ENCODE peak calls at places on chromosome 20, in seven cellular contexts. M is A549, J is IMR-90, Z is SK-N-SH, U is H1, A is GM12878, L is K562. K is an unnamed sample.

GRCh38 chr20:35012227-35013069 is 56.8 kb downstream of the MYH7B start:
- DNase-seq in J (no peak), A (no peak), L (no peak), Z (no peak), U (no peak), M (no peak), K (no peak)

GRCh38 chr20:48375804-48376203 is 452.0 kb downstream of the PREX1 start:
- DNase-seq in M (no peak), A (no peak), J (no peak), Z (no peak), L (no peak), U (no peak), K (peak; percentile 49)

GRCh38 chr20:8778387-8778786 is 290.5 kb upstream of the PLCB4 start:
- DNase-seq in L (no peak), U (no peak), A (no peak), M (no peak), J (no peak), Z (no peak), K (no peak)

GRCh38 chr20:13638162-13638495 is 603 bp downstream of the TASP1 start:
- DNase-seq in J (peak; percentile 16), A (no peak), M (peak; percentile 33), Z (no peak), U (no peak), L (peak; percentile 34), K (peak; percentile 44)

GRCh38 chr20:3505148-3505547 is 34.3 kb downstream of the ATRN start:
- DNase-seq in U (no peak), J (no peak), A (no peak), Z (no peak), L (no peak), M (no peak), K (no peak)

GRCh38 chr20:64280460-64280843 is 24.9 kb downstream of the PCMTD2 start:
- DNase-seq in Z (no peak), M (no peak), L (no peak), A (no peak), J (no peak), U (no peak), K (no peak)

GRCh38 chr20:46308258-46309157 is at the start of gene CDH22:
- DNase-seq in U (no peak), M (peak; percentile 80), Z (peak; percentile 91), L (peak; percentile 52), A (no peak), J (peak; percentile 20), K (peak; percentile 48)

GRCh38 chr20:56974499-56975250 is 291.8 kb downstream of the BMP7 start:
- DNase-seq in L (peak; percentile 57), M (peak; percentile 64), U (peak; percentile 38), A (no peak), Z (no peak), J (peak; percentile 37), K (peak; percentile 48)

GRCh38 chr20:61127311-61128044 is 124.6 kb upstream of the CDH4 start:
- DNase-seq in L (no peak), A (no peak), J (peak; percentile 92), Z (no peak), U (no peak), M (peak; percentile 48), K (no peak)

GRCh38 chr20:15702161-15702560 is 871.1 kb downstream of the KIF16B start:
- DNase-seq in M (no peak), Z (no peak), L (no peak), U (no peak), J (peak; percentile 56), A (no peak), K (no peak)

GRCh38 chr20:1426231-1426849 is 33.5 kb upstream of the FKBP1A start:
- DNase-seq in Z (peak; percentile 14), A (no peak), J (no peak), M (no peak), U (no peak), L (no peak), K (no peak)

GRCh38 chr20:14996883-14997672 is 659.7 kb upstream of the FLRT3 start:
- DNase-seq in L (no peak), J (no peak), M (no peak), A (no peak), U (no peak), Z (no peak), K (no peak)

GRCh38 chr20:4549711-4550259 is 171.9 kb upstream of the PRND start:
- DNase-seq in J (no peak), M (no peak), A (no peak), Z (no peak), U (no peak), L (no peak), K (no peak)

GRCh38 chr20:51760905-51761544 is 7.2 kb downstream of the ATP9A start:
- DNase-seq in J (peak; percentile 96), A (no peak), Z (no peak), M (no peak), L (no peak), U (peak; percentile 23), K (peak; percentile 100)

GRCh38 chr20:2374346-2375125 is 6.2 kb upstream of the TGM6 start:
- DNase-seq in Z (no peak), M (no peak), L (no peak), U (no peak), A (no peak), J (no peak), K (no peak)

GRCh38 chr20:3082306-3082951 is 2.1 kb downstream of the AVP start:
- DNase-seq in U (no peak), Z (peak; percentile 86), A (no peak), L (no peak), M (no peak), J (no peak), K (no peak)

GRCh38 chr20:8860011-8860495 is 208.8 kb upstream of the PLCB4 start:
- DNase-seq in J (peak; percentile 98), A (no peak), L (no peak), M (peak; percentile 42), U (no peak), Z (no peak), K (no peak)

GRCh38 chr20:39983655-39984054 is 705.4 kb downstream of the MAFB start:
- DNase-seq in L (no peak), Z (no peak), A (no peak), U (no peak), J (no peak), M (no peak), K (no peak)

GRCh38 chr20:63520939-63521601 is 505 bp downstream of the PPDPF start:
- DNase-seq in M (peak; percentile 62), A (no peak), J (peak; percentile 53), L (peak; percentile 87), Z (peak; percentile 91), U (no peak), K (peak; percentile 40)

GRCh38 chr20:47133809-47134456 is 222.6 kb downstream of the ZMYND8 start:
- DNase-seq in U (no peak), J (peak; percentile 79), L (no peak), Z (no peak), A (no peak), M (peak; percentile 37), K (no peak)

GRCh38 chr20:59459586-59459985 is 144.8 kb upstream of the PHACTR3 start:
- DNase-seq in A (no peak), M (no peak), L (no peak), U (no peak), J (no peak), Z (no peak), K (no peak)
- H3K4me2 ChIP-seq in A (no peak overlapping the region), M (no peak overlapping the region), L (no peak overlapping the region), U (no peak overlapping the region), J (no peak overlapping the region), Z (no peak overlapping the region), K (no peak overlapping the region)

DNA sequence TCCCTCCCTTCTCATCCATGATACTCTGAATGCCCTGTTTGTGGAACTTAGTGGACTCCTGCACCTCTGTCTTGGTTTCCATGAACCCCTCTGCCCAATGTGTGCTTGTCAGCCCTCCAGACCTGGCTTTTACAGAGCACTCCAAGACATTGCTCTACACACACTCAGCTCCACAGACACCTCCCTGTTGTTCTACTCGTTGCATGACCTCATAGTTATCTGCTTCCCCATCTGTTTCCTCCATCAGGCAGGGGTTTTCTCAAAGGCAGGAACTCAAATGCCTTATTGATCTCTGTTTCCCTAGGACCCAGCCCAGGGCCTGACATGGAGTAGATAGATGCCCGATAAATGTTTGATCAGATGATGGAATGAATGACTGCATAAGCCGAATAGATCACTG is 13.3 kb downstream of the PLCG1 start:
- DNase-seq in M (no peak), A (no peak), L (peak; percentile 65), U (no peak), Z (no peak), J (peak; percentile 29), K (no peak)
- H3K4me1 ChIP-seq in M (peaks cover 8% of the 10 kb centered on the region), A (peaks cover 27% of the 10 kb centered on the region), L (peaks cover 23% of the 10 kb centered on the region), U (no peaks in the 10 kb centered on the region), Z (peaks cover 38% of the 10 kb centered on the region), J (peaks cover 9% of the 10 kb centered on the region), K (peaks cover 85% of the 10 kb centered on the region)

DNA sequence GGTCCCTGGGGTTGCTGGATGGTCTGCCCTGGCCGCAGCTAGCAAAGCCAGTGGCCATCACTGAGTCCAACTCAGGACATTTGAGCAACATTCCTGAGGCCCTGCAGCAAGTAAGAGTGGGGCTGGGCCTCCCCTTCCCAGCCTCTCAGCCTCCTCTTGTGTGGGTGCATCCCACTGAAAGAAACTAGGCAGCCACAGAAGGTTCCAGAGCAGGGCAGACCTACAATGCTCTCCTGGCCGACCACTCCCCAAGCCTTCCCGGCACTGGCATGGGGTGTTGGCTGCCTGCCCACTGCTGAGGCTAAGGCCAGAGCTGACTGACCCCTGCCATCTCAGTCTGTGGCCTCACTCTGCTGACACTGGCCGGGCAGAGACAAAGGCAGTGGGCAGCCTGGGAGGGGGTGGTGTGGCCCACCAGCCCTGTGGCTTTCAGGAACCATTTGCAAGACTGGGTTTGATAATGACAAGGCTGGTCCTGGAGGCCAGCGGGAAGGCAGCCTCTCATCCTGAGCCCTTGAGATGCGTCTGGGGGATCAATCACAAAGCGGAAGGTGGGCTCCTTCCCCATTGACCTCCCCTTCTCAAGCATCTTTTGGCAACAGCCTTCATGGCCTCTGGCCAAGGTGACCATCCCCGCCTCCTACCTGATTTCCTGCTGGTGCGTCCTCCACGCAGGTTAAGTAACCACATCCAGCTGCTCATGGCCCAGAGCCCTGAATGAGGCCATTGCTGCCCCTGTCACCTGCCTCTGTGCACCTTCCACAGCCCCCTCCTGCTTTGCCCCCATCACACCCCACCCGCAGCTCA is 9.6 kb downstream of the DLGAP4 start:
- DNase-seq in J (no peak), L (no peak), M (no peak), A (no peak), U (no peak), Z (peak; percentile 70), K (no peak)
- TF ChIP-seq USF2 in J (no peak), L (no peak), M (no peak), A (no peak), U (no peak), Z (no peak), K (no peak)

GRCh38 chr20:32686530-32687179 is 12.9 kb upstream of the C20orf203 start:
- DNase-seq in A (no peak), Z (no peak), L (no peak), M (no peak), U (no peak), J (no peak), K (no peak)
- H3K4me2 ChIP-seq in A (no peak overlapping the region), Z (no peak overlapping the region), L (no peak overlapping the region), M (no peak overlapping the region), U (no peak overlapping the region), J (no peak overlapping the region), K (peak overlapping the region; percentile 80)

K was measured in HepG2.